ENCODE peak calls at places on chromosomes 11 and 22, in eight cellular contexts. O is H1, Q is thoracic aorta, M is A549, J is choroid plexus epithelial cell, A is psoas muscle, H is AG09309, K is left lung. L is an unnamed sample.

GRCh38 chr11:65625628-65626342 is 10.2 kb downstream of the PCNX3 start:
- DNase-seq in J (peak; percentile 50), Q (no peak), H (no peak), K (peak; percentile 70), O (no peak), M (peak; percentile 69), A (peak; percentile 62), L (no peak)

GRCh38 chr11:17394743-17395390 is 6.4 kb upstream of the KCNJ11 start:
- DNase-seq in J (no peak), H (no peak), A (no peak), Q (no peak), K (no peak), O (no peak), M (no peak), L (no peak)

GRCh38 chr11:76119779-76120178 is 86.5 kb downstream of the WNT11 start:
- DNase-seq in K (no peak), O (no peak), Q (no peak), H (no peak), M (no peak), A (no peak), J (no peak), L (no peak)

GRCh38 chr11:115761348-115761747 is 257.1 kb upstream of the CADM1 start:
- DNase-seq in Q (no peak), M (no peak), H (no peak), K (peak; percentile 47), J (no peak), O (no peak), A (no peak), L (no peak)

GRCh38 chr11:95279921-95280861 is 49.2 kb upstream of the SESN3 start:
- DNase-seq in O (peak; percentile 43), J (peak; percentile 31), M (no peak), A (peak; percentile 18), Q (no peak), K (no peak), H (no peak), L (no peak)

GRCh38 chr11:80900265-80900664 is 1459.4 kb upstream of the TENM4 start:
- DNase-seq in K (no peak), J (no peak), A (no peak), Q (no peak), M (no peak), O (no peak), H (no peak), L (no peak)

GRCh38 chr11:80163441-80163840 is 722.6 kb upstream of the TENM4 start:
- DNase-seq in Q (no peak), J (no peak), O (no peak), H (no peak), K (no peak), A (no peak), M (no peak), L (no peak)

GRCh38 chr11:8731647-8732188 is 49.1 kb downstream of the RPL27A start:
- DNase-seq in O (no peak), K (no peak), H (no peak), A (no peak), Q (no peak), J (no peak), M (no peak), L (no peak)

GRCh38 chr11:105489431-105489830 is 120.4 kb upstream of the GRIA4 start:
- DNase-seq in K (no peak), J (peak; percentile 46), A (no peak), M (no peak), O (no peak), H (no peak), Q (no peak), L (no peak)

GRCh38 chr22:49360746-49361145 is 466.9 kb downstream of the BRD1 start:
- DNase-seq in K (no peak), A (no peak), J (no peak), O (no peak), Q (no peak), M (no peak), H (no peak), L (no peak)

GRCh38 chr11:105670811-105671210 is 60.9 kb downstream of the GRIA4 start:
- DNase-seq in J (peak; percentile 3), O (no peak), A (no peak), Q (no peak), H (no peak), K (no peak), M (no peak), L (no peak)

GRCh38 chr11:34653851-34654490 is 33.1 kb downstream of the EHF start:
- DNase-seq in A (peak; percentile 58), K (peak; percentile 79), Q (no peak), M (peak; percentile 82), J (peak; percentile 95), H (peak; percentile 97), O (no peak), L (peak; percentile 99)

GRCh38 chr22:49214976-49215375 is 612.7 kb downstream of the BRD1 start:
- DNase-seq in A (no peak), K (peak; percentile 18), M (no peak), J (no peak), O (no peak), H (no peak), Q (no peak), L (no peak)

GRCh38 chr11:103532133-103532788 is 423.0 kb downstream of the DYNC2H1 start:
- DNase-seq in M (no peak), H (peak; percentile 70), A (no peak), Q (no peak), K (no peak), O (no peak), J (peak; percentile 72), L (no peak)

GRCh38 chr11:34603129-34604001 is 17.5 kb upstream of the EHF start:
- DNase-seq in M (no peak), K (no peak), J (no peak), A (no peak), Q (no peak), H (no peak), O (no peak), L (no peak)

GRCh38 chr11:76321820-76322524 is 59.0 kb downstream of the THAP12 start:
- DNase-seq in O (no peak), M (no peak), H (no peak), J (no peak), A (no peak), K (no peak), Q (no peak), L (no peak)

GRCh38 chr22:50329236-50329635 is 2.4 kb upstream of the DENND6B start:
- DNase-seq in O (no peak), H (no peak), A (no peak), J (no peak), Q (no peak), M (no peak), K (no peak), L (no peak)

GRCh38 chr22:31752096-31752847 is 1.5 kb upstream of the DEPDC5 start:
- DNase-seq in H (no peak), M (no peak), J (no peak), A (no peak), Q (no peak), O (no peak), K (no peak), L (no peak)

GRCh38 chr11:106679633-106680032 is 338.6 kb downstream of the GUCY1A2 start:
- DNase-seq in A (no peak), K (no peak), Q (no peak), H (no peak), J (no peak), O (no peak), M (no peak), L (no peak)

GRCh38 chr22:44816141-44816540 is 63.8 kb downstream of the ARHGAP8 start:
- DNase-seq in J (no peak), O (no peak), M (no peak), H (no peak), A (no peak), K (no peak), Q (no peak), L (no peak)

GRCh38 chr22:23282089-23282501 is 101.8 kb downstream of the BCR start:
- DNase-seq in A (peak; percentile 60), J (peak; percentile 10), O (no peak), K (peak; percentile 88), H (peak; percentile 24), M (peak; percentile 35), Q (peak; percentile 89), L (peak; percentile 96)

GRCh38 chr11:72719144-72719543 is 33.1 kb downstream of the ARAP1 start:
- DNase-seq in O (no peak), H (peak; percentile 5), M (no peak), J (peak; percentile 63), Q (no peak), A (no peak), K (peak; percentile 63), L (no peak)

GRCh38 chr11:72718101-72718501 is 34.1 kb downstream of the ARAP1 start:
- DNase-seq in H (no peak), O (no peak), A (no peak), J (no peak), M (no peak), K (peak; percentile 70), Q (no peak), L (no peak)

GRCh38 chr11:72720806-72721205 is 31.4 kb downstream of the ARAP1 start:
- DNase-seq in J (no peak), Q (no peak), H (no peak), M (no peak), A (no peak), K (no peak), O (no peak), L (no peak)

GRCh38 chr11:72720047-72720446 is 32.2 kb downstream of the ARAP1 start:
- DNase-seq in M (no peak), O (no peak), A (no peak), J (no peak), Q (no peak), H (no peak), K (peak; percentile 67), L (no peak)

GRCh38 chr11:72719551-72719950 is 32.7 kb downstream of the ARAP1 start:
- DNase-seq in J (no peak), M (no peak), K (no peak), H (no peak), Q (no peak), O (no peak), A (no peak), L (no peak)
- H3K4me3 ChIP-seq in J (no peak overlapping the region), M (no peak overlapping the region), K (no peak overlapping the region), H (no peak overlapping the region), Q (peak overlapping the region; percentile 88), O (no peak overlapping the region), A (peak overlapping the region; percentile 76), L (no peak overlapping the region)

DNA sequence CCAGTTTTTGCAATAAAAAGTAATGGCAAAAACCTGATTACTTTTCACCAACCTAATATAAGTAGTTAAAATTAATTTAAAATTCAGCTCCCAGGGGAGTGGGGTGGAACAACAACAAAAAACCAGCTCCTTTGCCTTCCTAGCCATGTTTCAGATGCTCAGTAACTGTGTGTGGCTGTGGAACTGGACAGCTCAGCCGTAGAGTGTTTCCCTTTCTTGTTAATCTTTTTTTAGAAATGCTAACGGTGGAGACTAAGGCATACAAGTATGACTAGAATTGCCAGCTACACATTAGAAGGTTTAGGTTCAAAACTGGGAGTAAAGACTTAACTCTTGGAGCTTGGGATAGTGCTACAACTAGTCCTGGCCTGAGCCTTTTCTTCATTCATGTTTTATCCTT is 45.0 kb downstream of the PPP6R3 start:
- DNase-seq in O (no peak), K (no peak), H (peak; percentile 13), J (peak; percentile 37), A (no peak), M (no peak), Q (no peak), L (no peak)
- H3K4me3 ChIP-seq in O (no peak overlapping the region), K (no peak overlapping the region), H (no peak overlapping the region), J (no peak overlapping the region), A (no peak overlapping the region), M (no peak overlapping the region), Q (no peak overlapping the region), L (no peak overlapping the region)

GRCh38 chr11:69156673-69157155 is 979 bp downstream of the SMIM38 start:
- DNase-seq in H (no peak), M (no peak), Q (no peak), J (peak; percentile 50), A (no peak), O (no peak), K (no peak), L (peak; percentile 39)
- H3K4me3 ChIP-seq in H (no peak overlapping the region), M (no peak overlapping the region), Q (peak overlapping the region; percentile 61), J (peak overlapping the region; percentile 11), A (peak overlapping the region; percentile 11), O (no peak overlapping the region), K (no peak overlapping the region), L (no peak overlapping the region)

GRCh38 chr11:124676386-124676785 is 2.7 kb downstream of the SPA17 start:
- DNase-seq in O (no peak), Q (no peak), K (no peak), A (no peak), H (no peak), J (peak; percentile 78), M (no peak), L (no peak)
- H3K4me3 ChIP-seq in O (no peak overlapping the region), Q (peak overlapping the region; percentile 43), K (no peak overlapping the region), A (no peak overlapping the region), H (no peak overlapping the region), J (no peak overlapping the region), M (no peak overlapping the region), L (no peak overlapping the region)

L was measured in retinal pigment epithelial cell.